ENCODE peak calls at places on chromosome 3, in five cellular contexts. B, F, C, H and P are unnamed samples.

GRCh38 chr3:128620268-128620691 is 30.3 kb downstream of the RPN1 start:
- DNase-seq in B (no peak), F (no peak), C (no peak), H (no peak), P (no peak)

GRCh38 chr3:139418144-139418543 is 28.7 kb upstream of the COPB2 start:
- DNase-seq in B (no peak), F (no peak), C (no peak), H (no peak), P (peak; percentile 8)

GRCh38 chr3:62135731-62136130 is 237.6 kb downstream of the FEZF2 start:
- DNase-seq in B (no peak), F (no peak), C (no peak), H (no peak), P (no peak)

GRCh38 chr3:159200176-159200575 is 398.3 kb downstream of the MFSD1 start:
- DNase-seq in B (no peak), F (no peak), C (peak; percentile 96), H (no peak), P (peak; percentile 49)

GRCh38 chr3:8491750-8492149 is 9.9 kb upstream of the LMCD1 start:
- DNase-seq in B (no peak), F (no peak), C (no peak), H (no peak), P (no peak)

GRCh38 chr3:106067711-106068110 is 198.9 kb upstream of the CBLB start:
- DNase-seq in B (no peak), F (no peak), C (no peak), H (no peak), P (no peak)

GRCh38 chr3:134652886-134653630 is 2.2 kb upstream of the KY start:
- DNase-seq in B (no peak), F (no peak), C (no peak), H (no peak), P (no peak)

GRCh38 chr3:182482692-182483091 is 310.6 kb upstream of the ATP11B start:
- DNase-seq in B (no peak), F (no peak), C (no peak), H (no peak), P (no peak)

GRCh38 chr3:143653493-143653892 is 194.8 kb downstream of the SLC9A9 start:
- DNase-seq in B (no peak), F (no peak), C (no peak), H (no peak), P (no peak)

GRCh38 chr3:50345586-50345985 is at the start of gene ZMYND10:
- DNase-seq in B (peak; percentile 91), F (peak; percentile 28), C (no peak), H (peak; percentile 76), P (no peak)

GRCh38 chr3:50410185-50410584 is 50.9 kb upstream of the TMEM115 start:
- DNase-seq in B (no peak), F (no peak), C (no peak), H (no peak), P (no peak)

GRCh38 chr3:61928776-61929175 is 367.4 kb downstream of the PTPRG start:
- DNase-seq in B (no peak), F (no peak), C (no peak), H (no peak), P (no peak)

GRCh38 chr3:111739241-111739952 is 119.7 kb upstream of the PHLDB2 start:
- DNase-seq in B (no peak), F (peak; percentile 88), C (peak; percentile 87), H (peak; percentile 47), P (peak; percentile 86)

GRCh38 chr3:133830071-133830470 is 24.5 kb downstream of the SRPRB start:
- DNase-seq in B (no peak), F (no peak), C (no peak), H (no peak), P (no peak)

GRCh38 chr3:79410136-79410535 is 357.7 kb downstream of the ROBO1 start:
- DNase-seq in B (no peak), F (no peak), C (no peak), H (no peak), P (no peak)

GRCh38 chr3:186538779-186539178 is 5.4 kb downstream of the CRYGS start:
- DNase-seq in B (no peak), F (no peak), C (no peak), H (no peak), P (no peak)

GRCh38 chr3:102530443-102531195 is 95.8 kb downstream of the ZPLD1 start:
- DNase-seq in B (no peak), F (peak; percentile 8), C (peak; percentile 45), H (no peak), P (no peak)

GRCh38 chr3:183560607-183561006 is 5.1 kb upstream of the KLHL6 start:
- DNase-seq in B (peak; percentile 53), F (no peak), C (no peak), H (no peak), P (no peak)

GRCh38 chr3:87225659-87226058 is 1.4 kb upstream of the CHMP2B start:
- DNase-seq in B (no peak), F (no peak), C (no peak), H (no peak), P (no peak)

GRCh38 chr3:41024031-41024836 is 175.1 kb upstream of the CTNNB1 start:
- DNase-seq in B (no peak), F (no peak), C (no peak), H (no peak), P (no peak)

GRCh38 chr3:146800484-146800883 is 195.3 kb upstream of the PLSCR5 start:
- DNase-seq in B (no peak), F (no peak), C (no peak), H (no peak), P (no peak)

GRCh38 chr3:149936812-149937230 is 33.9 kb downstream of the PFN2 start:
- DNase-seq in B (peak; percentile 94), F (peak; percentile 62), C (peak; percentile 42), H (peak; percentile 33), P (peak; percentile 31)

GRCh38 chr3:37218206-37218605 is 43.8 kb upstream of the LRRFIP2 start:
- DNase-seq in B (no peak), F (no peak), C (no peak), H (no peak), P (no peak)

GRCh38 chr3:124636101-124636862 is 94.0 kb upstream of the UMPS start:
- DNase-seq in B (peak; percentile 48), F (no peak), C (no peak), H (no peak), P (no peak)

GRCh38 chr3:105594219-105594618 is 227.5 kb downstream of the ALCAM start:
- DNase-seq in B (no peak), F (peak; percentile 76), C (peak; percentile 62), H (no peak), P (no peak)

GRCh38 chr3:144677118-144677517 is 705.5 kb downstream of the DIPK2A start:
- DNase-seq in B (no peak), F (peak; percentile 5), C (peak; percentile 18), H (no peak), P (no peak)

GRCh38 chr3:57006949-57007419 is 53.5 kb upstream of the SPATA12 start:
- DNase-seq in B (peak; percentile 67), F (peak; percentile 34), C (peak; percentile 38), H (peak; percentile 18), P (peak; percentile 56)

GRCh38 chr3:53238051-53238850 is 17.6 kb downstream of the TKT start:
- DNase-seq in B (no peak), F (peak; percentile 97), C (peak; percentile 98), H (peak; percentile 86), P (peak; percentile 60)

GRCh38 chr3:4866841-4867240 is 112.4 kb upstream of the BHLHE40 start:
- DNase-seq in B (no peak), F (peak; percentile 30), C (peak; percentile 30), H (no peak), P (no peak)

GRCh38 chr3:11820540-11821041 is 26.1 kb downstream of the TAMM41 start:
- DNase-seq in B (peak; percentile 13), F (peak; percentile 31), C (peak; percentile 36), H (no peak), P (no peak)

DNA sequence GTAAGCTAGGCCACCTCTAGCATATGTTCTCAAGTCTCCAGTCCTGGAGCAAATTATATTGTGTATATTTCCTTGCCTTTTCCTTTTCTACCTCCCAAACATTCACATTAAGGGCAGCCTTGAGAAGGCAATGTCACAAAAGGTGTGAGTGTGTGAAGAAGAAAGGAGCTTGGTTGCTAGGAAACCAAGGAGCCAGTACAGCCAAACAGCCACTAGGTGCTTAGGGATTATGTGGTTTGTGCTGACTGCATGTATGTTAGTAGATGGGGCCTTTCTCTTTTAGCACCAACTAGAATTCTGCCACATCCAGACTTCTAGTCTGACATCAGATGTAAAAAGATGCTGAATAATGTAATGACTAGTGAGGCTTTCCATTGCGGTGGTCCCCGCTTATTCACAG is 118.8 kb upstream of the DAZL start:
- DNase-seq in B (peak; percentile 85), F (peak; percentile 11), C (peak; percentile 27), H (no peak), P (peak; percentile 4)
- H3K4me2 ChIP-seq in B (no peak overlapping the region), F (no peak overlapping the region), C (no peak overlapping the region), H (no peak overlapping the region), P (no peak overlapping the region)

GRCh38 chr3:129796146-129796545 is 97.4 kb downstream of the TMCC1 start:
- DNase-seq in B (no peak), F (no peak), C (no peak), H (no peak), P (no peak)

GRCh38 chr3:129793947-129794318 is 99.6 kb downstream of the TMCC1 start:
- DNase-seq in B (peak; percentile 47), F (no peak), C (no peak), H (no peak), P (no peak)

GRCh38 chr3:129793356-129793755 is 100.2 kb downstream of the TMCC1 start:
- DNase-seq in B (no peak), F (no peak), C (no peak), H (no peak), P (no peak)

GRCh38 chr3:129794319-129795201 is 99.0 kb downstream of the TMCC1 start:
- DNase-seq in B (peak; percentile 92), F (no peak), C (peak; percentile 73), H (peak; percentile 36), P (peak; percentile 88)

DNA sequence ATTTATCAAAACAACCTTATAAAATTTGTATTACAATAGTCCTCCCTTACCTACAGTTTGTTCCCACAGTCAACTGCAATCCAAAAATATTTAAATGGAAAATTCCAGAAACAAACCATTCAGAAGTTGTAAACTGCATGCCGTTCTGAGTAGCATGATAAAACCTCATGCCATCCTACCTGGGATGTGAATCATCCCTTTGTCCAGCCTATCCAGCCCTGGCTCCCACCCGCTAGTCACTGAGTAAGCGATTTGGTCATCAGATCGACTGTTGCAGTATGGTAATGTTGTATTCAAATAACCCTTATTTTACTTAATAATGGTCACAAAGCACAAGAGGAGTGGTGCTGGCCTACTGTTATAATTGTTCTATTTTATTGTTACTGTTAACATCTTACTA is 97.9 kb downstream of the TMCC1 start:
- DNase-seq in B (peak; percentile 15), F (peak; percentile 36), C (peak; percentile 73), H (peak; percentile 19), P (peak; percentile 63)
- H3K4me2 ChIP-seq in B (peak overlapping the region; percentile 76), F (no peak overlapping the region), C (peak overlapping the region; percentile 85), H (peak overlapping the region; percentile 97), P (peak overlapping the region; percentile 86)

DNA sequence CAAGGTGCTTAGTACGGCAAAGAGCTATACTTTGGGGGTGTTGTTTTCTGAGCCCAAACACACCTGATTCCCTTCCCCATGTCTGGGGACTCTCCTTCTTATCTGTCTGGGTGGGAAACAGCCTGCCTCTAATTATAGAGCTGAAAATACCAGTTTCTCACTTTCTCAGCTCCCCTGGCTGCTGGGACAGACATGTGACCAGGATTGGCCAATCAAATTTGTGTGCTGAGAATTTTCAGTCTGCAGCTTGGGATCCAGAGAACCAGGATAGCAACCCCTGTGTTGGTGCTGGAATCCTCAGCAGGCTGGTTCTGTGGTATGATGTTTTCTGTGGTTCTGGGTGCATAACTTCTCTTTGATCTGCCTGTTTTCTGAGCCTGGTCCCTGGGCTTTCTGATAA is 19.5 kb upstream of the IQCF6 start:
- DNase-seq in B (peak; percentile 72), F (no peak), C (no peak), H (no peak), P (no peak)
- H3K4me2 ChIP-seq in B (peak overlapping the region; percentile 52), F (no peak overlapping the region), C (no peak overlapping the region), H (no peak overlapping the region), P (no peak overlapping the region)

GRCh38 chr3:69122398-69122797 is at the start of gene LMOD3:
- DNase-seq in B (no peak), F (no peak), C (no peak), H (no peak), P (no peak)
- H3K4me2 ChIP-seq in B (no peak within 1 kb of the TSS), F (no peak within 1 kb of the TSS), C (no peak within 1 kb of the TSS), H (no peak within 1 kb of the TSS), P (peak within 1 kb of the TSS; percentile 27)